ENCODE peak calls at places on chromosomes 4 and X, in five cellular contexts. One of them, this sample, is unnamed.

GRCh38 chrX:132001127-132001526 is 22.0 kb upstream of the STK26 start:
- DNase-seq in tibial nerve: no peak
- DNase-seq in naive thymus-derived CD8-positive, alpha-beta T cell: no peak
- DNase-seq in activated B cell treated with CpG ODN at 0.5 μM for 24 hours: no peak
- DNase-seq in astrocyte of the hippocampus: no peak
- DNase-seq in this sample: no peak

GRCh38 chrX:53262189-53262917 is 19.0 kb downstream of the IQSEC2 start:
- DNase-seq in tibial nerve: no peak
- DNase-seq in naive thymus-derived CD8-positive, alpha-beta T cell: no peak
- DNase-seq in activated B cell treated with CpG ODN at 0.5 μM for 24 hours: no peak
- DNase-seq in astrocyte of the hippocampus: no peak
- DNase-seq in this sample: no peak

GRCh38 chr4:111959202-111959601 is 186.1 kb upstream of the FAM241A start:
- DNase-seq in tibial nerve: no peak
- DNase-seq in naive thymus-derived CD8-positive, alpha-beta T cell: no peak
- DNase-seq in activated B cell treated with CpG ODN at 0.5 μM for 24 hours: no peak
- DNase-seq in astrocyte of the hippocampus: no peak
- DNase-seq in this sample: no peak

GRCh38 chr4:156803056-156803455 is 168.5 kb downstream of the PDGFC start:
- DNase-seq in tibial nerve: no peak
- DNase-seq in naive thymus-derived CD8-positive, alpha-beta T cell: no peak
- DNase-seq in activated B cell treated with CpG ODN at 0.5 μM for 24 hours: no peak
- DNase-seq in astrocyte of the hippocampus: no peak
- DNase-seq in this sample: no peak

GRCh38 chr4:577499-578450 is 1.7 kb upstream of the TMEM271 start:
- DNase-seq in tibial nerve: no peak
- DNase-seq in naive thymus-derived CD8-positive, alpha-beta T cell: no peak
- DNase-seq in activated B cell treated with CpG ODN at 0.5 μM for 24 hours: no peak
- DNase-seq in astrocyte of the hippocampus: peak
- DNase-seq in this sample: no peak

GRCh38 chr4:8532245-8532781 is 47.9 kb upstream of the GPR78 start:
- DNase-seq in tibial nerve: no peak
- DNase-seq in naive thymus-derived CD8-positive, alpha-beta T cell: peak
- DNase-seq in activated B cell treated with CpG ODN at 0.5 μM for 24 hours: no peak
- DNase-seq in astrocyte of the hippocampus: no peak
- DNase-seq in this sample: no peak

GRCh38 chrX:154123241-154124219 is 20.5 kb upstream of the OPN1LW start:
- DNase-seq in tibial nerve: peak
- DNase-seq in naive thymus-derived CD8-positive, alpha-beta T cell: no peak
- DNase-seq in activated B cell treated with CpG ODN at 0.5 μM for 24 hours: no peak
- DNase-seq in astrocyte of the hippocampus: no peak
- DNase-seq in this sample: peak

GRCh38 chr4:40243390-40243948 is 46.6 kb downstream of the RHOH start:
- DNase-seq in tibial nerve: no peak
- DNase-seq in naive thymus-derived CD8-positive, alpha-beta T cell: no peak
- DNase-seq in activated B cell treated with CpG ODN at 0.5 μM for 24 hours: no peak
- DNase-seq in astrocyte of the hippocampus: no peak
- DNase-seq in this sample: no peak

GRCh38 chr4:38128478-38129451 is 168.6 kb downstream of the PTTG2 start:
- DNase-seq in tibial nerve: no peak
- DNase-seq in naive thymus-derived CD8-positive, alpha-beta T cell: no peak
- DNase-seq in activated B cell treated with CpG ODN at 0.5 μM for 24 hours: no peak
- DNase-seq in astrocyte of the hippocampus: no peak
- DNase-seq in this sample: peak

GRCh38 chr4:7964459-7964858 is 24.8 kb upstream of the AFAP1 start:
- DNase-seq in tibial nerve: no peak
- DNase-seq in naive thymus-derived CD8-positive, alpha-beta T cell: peak
- DNase-seq in activated B cell treated with CpG ODN at 0.5 μM for 24 hours: no peak
- DNase-seq in astrocyte of the hippocampus: no peak
- DNase-seq in this sample: peak

GRCh38 chr4:142528433-142528832 is 317.7 kb downstream of the INPP4B start:
- DNase-seq in tibial nerve: no peak
- DNase-seq in naive thymus-derived CD8-positive, alpha-beta T cell: no peak
- DNase-seq in activated B cell treated with CpG ODN at 0.5 μM for 24 hours: no peak
- DNase-seq in astrocyte of the hippocampus: no peak
- DNase-seq in this sample: no peak

GRCh38 chr4:99483636-99484035 is 27.2 kb upstream of the C4orf17 start:
- DNase-seq in tibial nerve: no peak
- DNase-seq in naive thymus-derived CD8-positive, alpha-beta T cell: no peak
- DNase-seq in activated B cell treated with CpG ODN at 0.5 μM for 24 hours: no peak
- DNase-seq in astrocyte of the hippocampus: no peak
- DNase-seq in this sample: no peak